ENCODE peak calls at places on chromosomes 4 and X, in four cellular contexts. Y is K562, R is HepG2, P is GM12878. F is an unnamed sample.

GRCh38 chr4:85067342-85067741 is 100.9 kb upstream of the WDFY3 start:
- DNase-seq in R (no peak), P (no peak), Y (no peak), F (no peak)

GRCh38 chrX:38107028-38107427 is 100.7 kb downstream of the SYTL5 start:
- DNase-seq in Y (no peak), R (peak), P (no peak), F (no peak)

GRCh38 chr4:107278791-107279481 is 242.8 kb upstream of the DKK2 start:
- DNase-seq in Y (no peak), R (peak), P (no peak), F (no peak)

GRCh38 chrX:96551320-96551872 is 133.2 kb upstream of the DIAPH2 start:
- DNase-seq in P (no peak), R (no peak), Y (no peak), F (no peak)

GRCh38 chrX:3598046-3598605 is 115.3 kb downstream of the PRKX start:
- DNase-seq in R (no peak), P (no peak), Y (no peak), F (no peak)

GRCh38 chr4:141144207-141144606 is 10.9 kb upstream of the RNF150 start:
- DNase-seq in R (no peak), P (no peak), Y (no peak), F (no peak)

GRCh38 chr4:60201052-60201673 is 999.0 kb upstream of the ADGRL3 start:
- DNase-seq in Y (peak), R (peak), P (no peak), F (peak)

GRCh38 chrX:129741880-129742758 is 3.3 kb downstream of the XPNPEP2 start:
- DNase-seq in Y (peak), R (no peak), P (no peak), F (no peak)

GRCh38 chr4:113762061-113762850 is 718 bp upstream of the CAMK2D start:
- DNase-seq in Y (peak), R (peak), P (peak), F (peak)

GRCh38 chr4:1639299-1639868 is 44.7 kb downstream of the FAM53A start:
- DNase-seq in P (no peak), Y (no peak), R (no peak), F (no peak)

GRCh38 chrX:109270580-109271484 is 211.1 kb downstream of the GUCY2F start:
- DNase-seq in R (no peak), Y (no peak), P (peak), F (no peak)

GRCh38 chr4:74056858-74057562 is 18.5 kb upstream of the CXCL3 start:
- DNase-seq in Y (peak), R (no peak), P (no peak), F (no peak)

GRCh38 chrX:87489071-87489470 is 28.5 kb upstream of the KLHL4 start:
- DNase-seq in P (no peak), Y (no peak), R (no peak), F (no peak)

GRCh38 chr4:122747883-122748282 is 15.4 kb downstream of the BBS12 start:
- DNase-seq in Y (no peak), R (no peak), P (no peak), F (no peak)

DNA sequence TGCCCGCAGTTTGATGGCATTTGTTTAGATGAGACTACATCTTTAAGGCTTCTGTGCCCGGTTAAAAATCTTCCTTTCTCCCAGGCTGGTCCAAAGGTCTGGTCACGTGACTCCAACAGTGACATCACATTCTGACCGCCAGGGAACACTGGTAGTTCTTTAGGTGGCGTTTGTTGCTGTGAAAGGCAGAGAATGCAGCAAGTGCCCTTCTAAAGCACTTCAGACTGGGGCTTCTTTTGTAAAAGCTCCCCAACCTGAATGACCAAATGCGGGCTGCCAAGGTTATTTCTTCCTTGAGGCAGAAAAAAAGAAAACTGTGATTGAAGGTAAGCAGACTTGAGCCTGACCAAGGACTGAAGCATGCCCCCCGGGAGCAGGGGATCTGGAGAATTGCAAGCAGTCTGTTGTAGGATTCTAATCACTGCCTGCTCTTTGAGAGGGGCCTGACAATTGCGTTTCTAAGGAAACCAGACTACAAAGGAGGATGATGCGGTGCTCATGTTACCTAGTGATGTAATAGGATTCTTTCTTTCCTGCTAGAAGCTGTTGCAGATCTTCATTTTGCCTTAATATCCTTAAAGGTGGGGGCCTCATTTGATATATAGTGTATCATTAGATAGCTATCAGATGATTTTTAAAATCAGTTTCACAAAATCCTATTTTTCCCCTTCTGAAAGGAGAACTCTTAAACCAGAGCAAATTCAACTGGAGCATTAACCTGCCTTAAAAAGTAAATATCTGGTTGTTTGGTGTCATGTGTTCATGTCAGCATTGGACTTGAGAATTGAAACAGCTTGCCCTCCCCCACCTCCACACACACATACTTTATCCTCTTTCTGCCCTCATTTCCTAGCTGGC is 133.1 kb downstream of the AKAP4 start:
- DNase-seq in Y (no peak), P (no peak), R (peak), F (peak)
- TF ChIP-seq TARDBP in Y (no peak), P (no peak), R (no peak), F (no peak)

GRCh38 chrX:114532093-114532805 is 51.6 kb upstream of the HTR2C start:
- DNase-seq in R (no peak), Y (no peak), P (no peak), F (no peak)
- TF ChIP-seq TARDBP in R (no peak), Y (no peak), P (no peak), F (no peak)

GRCh38 chrX:120660638-120661037 is 30.8 kb upstream of the C1GALT1C1 start:
- DNase-seq in Y (no peak), R (no peak), P (no peak), F (no peak)
- TF ChIP-seq TARDBP in Y (no peak), R (no peak), P (no peak), F (no peak)

GRCh38 chr4:385934-386707 is 48.5 kb downstream of the ZNF141 start:
- DNase-seq in P (no peak), Y (no peak), R (no peak), F (no peak)
- TF ChIP-seq TARDBP in P (no peak), Y (no peak), R (no peak), F (no peak)

DNA sequence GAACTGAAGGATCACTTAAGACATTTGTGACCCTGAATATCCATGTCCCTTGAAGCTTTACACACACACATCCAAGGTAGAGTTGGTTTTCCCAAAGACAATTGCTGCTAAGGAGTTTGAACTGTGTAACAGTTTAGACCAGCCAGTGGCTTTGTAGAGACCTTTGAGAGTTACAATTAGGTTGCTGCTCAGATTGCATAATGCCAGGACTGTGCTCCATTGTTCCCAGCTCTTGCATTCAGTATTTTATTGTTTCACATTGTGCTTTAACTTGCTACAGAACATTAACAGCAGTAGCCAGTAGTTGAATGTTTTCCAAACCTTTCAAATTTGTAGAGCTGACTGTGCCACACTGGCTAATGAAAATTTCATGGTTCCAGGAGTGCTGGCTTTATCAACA is 54.3 kb upstream of the AP1S2 start:
- DNase-seq in P (no peak), R (peak), Y (no peak), F (no peak)
- TF ChIP-seq TARDBP in P (no peak), R (no peak), Y (no peak), F (no peak)